ENCODE peak calls at places on chromosomes 1 and 21, in seven cellular contexts. M is AG09319, P is uterus, O is MCF 10A, C is mesothelial cell of epicardium, Z is tibial artery, F is tibial nerve. U is an unnamed sample.

GRCh38 chr1:14255231-14255630 is 343.3 kb upstream of the KAZN start:
- DNase-seq in M (no peak), P (no peak), O (no peak), C (no peak), Z (no peak), F (no peak), U (no peak)

GRCh38 chr1:25091671-25092070 is 140.6 kb downstream of the SYF2 start:
- DNase-seq in M (no peak), P (no peak), O (no peak), C (no peak), Z (no peak), F (no peak), U (no peak)

GRCh38 chr1:228150458-228151169 is 884 bp downstream of the GJC2 start:
- DNase-seq in M (peak), P (peak), O (peak), C (peak), Z (peak), F (peak), U (peak)

GRCh38 chr21:45270306-45270821 is 17.3 kb downstream of the POFUT2 start:
- DNase-seq in M (no peak), P (peak), O (no peak), C (no peak), Z (peak), F (peak), U (no peak)

GRCh38 chr1:6638226-6638625 is 13.6 kb downstream of the THAP3 start:
- DNase-seq in M (peak), P (peak), O (no peak), C (no peak), Z (peak), F (peak), U (no peak)

GRCh38 chr1:171185064-171185463 is at the start of gene FMO2:
- DNase-seq in M (no peak), P (peak), O (no peak), C (no peak), Z (no peak), F (no peak), U (no peak)

GRCh38 chr21:35401476-35401875 is 352.4 kb upstream of the RUNX1 start:
- DNase-seq in M (no peak), P (no peak), O (no peak), C (no peak), Z (no peak), F (no peak), U (no peak)

GRCh38 chr1:36149237-36149972 is at the start of gene TRAPPC3:
- DNase-seq in M (peak), P (peak), O (peak), C (peak), Z (peak), F (peak), U (peak)

GRCh38 chr1:165907256-165907857 is 79.9 kb downstream of the UCK2 start:
- DNase-seq in M (no peak), P (no peak), O (no peak), C (no peak), Z (no peak), F (no peak), U (no peak)

GRCh38 chr1:88683516-88683847 is 591 bp upstream of the PKN2 start:
- DNase-seq in M (no peak), P (peak), O (no peak), C (no peak), Z (peak), F (no peak), U (peak)

GRCh38 chr1:41813755-41814694 is 104.7 kb downstream of the HIVEP3 start:
- DNase-seq in M (no peak), P (no peak), O (no peak), C (no peak), Z (peak), F (no peak), U (no peak)

GRCh38 chr1:245045087-245045881 is 109.5 kb upstream of the KIF26B start:
- DNase-seq in M (no peak), P (no peak), O (peak), C (no peak), Z (no peak), F (no peak), U (no peak)

GRCh38 chr1:37673920-37674319 is 18.4 kb upstream of the CDCA8 start:
- DNase-seq in M (no peak), P (no peak), O (no peak), C (no peak), Z (no peak), F (no peak), U (no peak)

GRCh38 chr1:37680933-37681332 is 11.4 kb upstream of the CDCA8 start:
- DNase-seq in M (no peak), P (no peak), O (no peak), C (no peak), Z (peak), F (no peak), U (no peak)

GRCh38 chr1:37677808-37678207 is 14.5 kb upstream of the CDCA8 start:
- DNase-seq in M (no peak), P (no peak), O (no peak), C (no peak), Z (peak), F (no peak), U (no peak)

GRCh38 chr1:37671261-37671660 is 21.1 kb upstream of the CDCA8 start:
- DNase-seq in M (no peak), P (no peak), O (no peak), C (no peak), Z (no peak), F (no peak), U (no peak)

GRCh38 chr1:37676281-37677243 is 15.8 kb upstream of the CDCA8 start:
- DNase-seq in M (no peak), P (peak), O (no peak), C (no peak), Z (peak), F (no peak), U (no peak)
- TF ChIP-seq CTCF in M (peak), P (no peak), O (no peak), C (no peak), Z (no peak), F (no peak), U (no peak)

DNA sequence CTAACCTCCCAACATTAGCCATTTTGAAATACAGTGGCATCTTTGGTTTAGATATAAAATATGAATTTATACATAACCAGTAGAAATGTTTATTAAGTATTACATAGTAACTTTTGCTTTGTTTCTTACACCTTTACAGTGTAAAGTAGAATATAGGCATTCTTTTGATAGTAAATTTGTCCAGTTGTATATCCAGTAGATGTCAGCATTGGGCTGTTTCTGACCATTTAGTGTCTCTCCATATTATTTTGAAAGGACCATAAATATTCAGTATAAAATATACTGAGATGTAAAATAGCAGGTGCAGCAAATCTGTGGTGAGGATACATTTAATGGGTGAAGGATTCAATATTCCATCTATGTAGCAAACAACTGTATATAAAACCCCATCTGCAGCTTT is 115.8 kb upstream of the ZRANB2 start:
- DNase-seq in M (no peak), P (no peak), O (peak), C (no peak), Z (no peak), F (no peak), U (no peak)
- TF ChIP-seq CTCF in M (peak), P (no peak), O (peak), C (peak), Z (no peak), F (peak), U (no peak)

DNA sequence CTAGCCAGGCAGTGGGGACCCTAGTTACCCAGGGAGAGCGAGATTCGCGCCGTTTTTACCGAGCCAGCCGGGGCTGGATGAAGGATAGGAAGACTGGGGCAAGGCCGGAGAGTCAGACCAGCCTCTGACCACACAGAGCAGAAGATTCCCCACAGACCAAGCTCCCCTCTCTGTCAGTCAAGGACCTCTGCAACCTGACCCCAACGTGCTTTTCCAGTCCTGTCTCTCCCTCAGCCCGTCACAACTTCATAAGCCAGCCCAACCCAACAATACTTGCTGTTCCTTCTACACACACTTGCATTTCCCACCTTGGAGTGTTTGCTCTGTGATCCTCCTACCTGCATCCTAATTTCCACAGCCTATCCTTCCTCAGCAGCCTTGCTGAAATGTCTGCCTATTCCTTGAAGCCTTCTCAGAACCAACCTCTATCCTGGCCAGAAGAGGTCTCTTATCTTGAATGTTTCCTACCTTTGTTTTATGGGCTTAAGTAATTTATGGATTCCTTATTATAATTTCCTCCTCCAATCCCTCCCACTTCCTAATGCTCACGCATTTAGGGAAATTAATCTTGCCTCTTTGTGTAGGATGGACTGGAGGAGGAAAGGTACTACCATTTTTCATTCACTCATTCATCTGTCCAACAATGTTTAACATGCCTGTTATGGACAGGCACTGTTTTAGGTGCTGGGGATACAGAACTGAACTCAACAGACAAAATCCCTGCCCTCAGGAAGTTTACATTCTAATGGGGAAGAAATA is at the start of gene GSTM3:
- DNase-seq in M (no peak), P (no peak), O (no peak), C (no peak), Z (no peak), F (no peak), U (no peak)
- TF ChIP-seq CTCF in M (no peak), P (no peak), O (no peak), C (no peak), Z (no peak), F (no peak), U (no peak)

GRCh38 chr1:32724678-32725594 is 22.4 kb upstream of the SYNC start:
- DNase-seq in M (peak), P (peak), O (peak), C (no peak), Z (peak), F (no peak), U (no peak)
- TF ChIP-seq CTCF in M (no peak), P (no peak), O (no peak), C (no peak), Z (no peak), F (no peak), U (no peak)

DNA sequence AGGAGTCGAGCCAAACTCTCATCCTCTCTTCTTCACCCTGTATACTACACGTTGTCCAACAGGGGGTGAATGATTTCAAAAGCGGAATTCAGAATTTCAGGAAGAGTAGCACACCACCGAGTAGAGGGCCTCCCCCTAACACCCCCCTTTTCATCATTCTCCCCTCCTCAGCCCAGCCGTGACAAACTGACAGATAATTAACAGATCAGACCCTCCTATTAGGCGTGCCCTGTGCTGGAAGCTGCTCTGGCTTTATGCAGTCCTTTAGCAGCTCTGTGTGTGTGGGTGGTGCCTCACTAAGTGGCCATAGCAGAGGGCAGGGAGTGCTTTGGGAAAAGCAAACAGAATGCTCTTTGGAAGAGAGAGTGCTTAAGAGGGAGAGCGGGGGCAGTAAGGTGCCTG is 44.3 kb downstream of the PEX14 start:
- DNase-seq in M (no peak), P (no peak), O (no peak), C (no peak), Z (no peak), F (no peak), U (no peak)
- TF ChIP-seq CTCF in M (no peak), P (peak), O (no peak), C (peak), Z (no peak), F (no peak), U (no peak)

GRCh38 chr1:183739082-183739481 is 65.8 kb upstream of the RGL1 start:
- DNase-seq in M (no peak), P (no peak), O (peak), C (no peak), Z (no peak), F (no peak), U (no peak)
- TF ChIP-seq CTCF in M (no peak), P (no peak), O (no peak), C (no peak), Z (no peak), F (no peak), U (no peak)

DNA sequence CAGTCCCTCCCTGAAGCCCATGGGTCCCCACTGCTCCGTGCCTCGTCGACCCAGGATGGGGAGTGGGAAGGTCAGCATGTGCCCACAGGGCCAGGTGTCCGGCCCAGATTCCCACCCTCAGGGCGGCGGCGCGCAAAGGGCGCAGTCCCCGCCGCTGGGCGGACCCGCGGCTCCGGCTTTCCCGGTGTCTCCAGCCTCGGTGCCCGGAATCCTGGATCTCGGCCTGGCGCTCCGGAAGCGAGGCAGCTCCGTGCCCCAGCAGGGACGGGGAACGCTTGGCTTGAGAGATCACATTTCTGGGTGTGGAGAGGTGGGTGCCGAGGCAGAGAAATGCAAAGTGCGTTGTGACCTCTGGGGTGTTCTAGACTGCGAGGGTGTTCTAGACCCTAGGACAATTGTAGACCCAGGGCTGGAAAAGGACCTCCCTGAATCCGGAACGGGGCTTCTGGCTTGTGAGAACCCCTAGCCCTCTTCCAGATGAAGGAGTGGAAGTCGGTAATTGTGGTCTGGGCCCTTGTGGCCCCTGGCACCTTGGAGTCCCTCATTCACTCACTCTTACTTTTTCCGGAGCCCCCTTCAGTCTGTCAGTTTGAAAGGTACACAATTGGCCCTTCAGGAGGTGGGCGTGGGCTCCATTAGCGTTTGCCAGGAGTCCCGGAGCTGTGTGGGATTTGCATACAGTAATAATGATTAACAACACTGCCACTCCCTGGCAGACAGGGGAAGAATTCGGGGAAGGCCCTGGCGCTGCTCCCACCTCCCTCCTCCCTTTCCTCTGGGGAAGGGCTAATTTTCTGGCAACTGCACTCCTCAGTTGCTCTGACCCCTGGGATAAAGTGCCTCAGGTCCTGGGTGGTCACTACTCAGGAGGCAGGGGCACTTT is 1.7 kb upstream of the KCND3 start:
- DNase-seq in M (no peak), P (peak), O (peak), C (no peak), Z (peak), F (no peak), U (peak)
- TF ChIP-seq CTCF in M (peak), P (no peak), O (peak), C (no peak), Z (peak), F (no peak), U (no peak)

GRCh38 chr1:64396817-64397216 is 73.1 kb upstream of the CACHD1 start:
- DNase-seq in M (no peak), P (no peak), O (peak), C (no peak), Z (no peak), F (no peak), U (no peak)
- TF ChIP-seq CTCF in M (no peak), P (no peak), O (no peak), C (no peak), Z (no peak), F (no peak), U (no peak)

U was measured in omental fat pad.